ENCODE peak calls at places on chromosomes 3 and 15, in six cellular contexts. Z, A, B, N, F and G are unnamed samples.

GRCh38 chr15:76431936-76432335 is 95.4 kb downstream of the ISL2 start:
- DNase-seq in F (no peak), B (no peak), Z (no peak), N (no peak), A (no peak), G (no peak)

GRCh38 chr3:65672876-65673815 is 365.6 kb downstream of the MAGI1 start:
- DNase-seq in B (no peak), Z (peak), F (peak), N (peak), A (no peak), G (no peak)

GRCh38 chr3:185242642-185243041 is 11.2 kb downstream of the EHHADH start:
- DNase-seq in Z (no peak), B (no peak), F (no peak), A (no peak), N (no peak), G (no peak)

GRCh38 chr3:49119036-49119435 is 1.6 kb downstream of the USP19 start:
- DNase-seq in B (no peak), A (no peak), Z (no peak), F (no peak), N (no peak), G (no peak)

GRCh38 chr3:177944228-177944661 is 592.0 kb upstream of the KCNMB2 start:
- DNase-seq in F (no peak), Z (no peak), A (peak), B (no peak), N (no peak), G (no peak)

GRCh38 chr3:66195347-66195783 is 25.4 kb upstream of the SLC25A26 start:
- DNase-seq in Z (no peak), N (peak), F (peak), A (no peak), B (no peak), G (no peak)

GRCh38 chr3:151960956-151961580 is 87.6 kb downstream of the SUCNR1 start:
- DNase-seq in Z (no peak), A (no peak), B (no peak), F (no peak), N (no peak), G (no peak)

GRCh38 chr3:188507244-188507720 is 353.3 kb downstream of the LPP start:
- DNase-seq in N (peak), F (peak), B (no peak), Z (no peak), A (peak), G (no peak)

GRCh38 chr3:166498439-166498838 is 661.2 kb upstream of the BCHE start:
- DNase-seq in A (no peak), N (no peak), F (no peak), Z (no peak), B (no peak), G (no peak)

GRCh38 chr15:101535170-101535902 is 45.8 kb upstream of the PCSK6 start:
- DNase-seq in N (no peak), F (no peak), Z (no peak), B (no peak), A (no peak), G (no peak)

GRCh38 chr3:58200846-58201355 is 9.9 kb downstream of the DNASE1L3 start:
- DNase-seq in N (no peak), F (no peak), B (no peak), Z (no peak), A (peak), G (no peak)

GRCh38 chr15:92840149-92840548 is 60.0 kb upstream of the CHD2 start:
- DNase-seq in Z (no peak), N (no peak), F (no peak), A (no peak), B (no peak), G (no peak)

GRCh38 chr3:102189564-102190339 is 245.1 kb upstream of the ZPLD1 start:
- DNase-seq in B (no peak), F (no peak), A (no peak), Z (no peak), N (no peak), G (no peak)